ENCODE peak calls at places on chromosome 19, in seven cellular contexts. G is stimulated activated CD8-positive, alpha-beta memory T cell treated with anti-CD3 and anti-CD28 coated beads, Interleukin-2, amount 100 ng/mL, for 48 hours; Y is fibroblast of the aortic adventitia; X is HT-29; K is BE2C; B is activated T-cell treated with anti-CD3 and anti-CD28 coated beads for 24 hours; M is kidney. N is an unnamed sample.

GRCh38 chr19:10516671-10517286 is 468 bp downstream of the S1PR5 start:
- DNase-seq in X (no peak), K (no peak), G (no peak), B (no peak), Y (no peak), M (no peak), N (no peak)

GRCh38 chr19:10009269-10009665 is 1.0 kb downstream of the COL5A3 start:
- DNase-seq in G (no peak), Y (peak), X (no peak), M (peak), K (no peak), B (no peak), N (no peak)

GRCh38 chr19:20444202-20444885 is 121.2 kb downstream of the ZNF737 start:
- DNase-seq in M (no peak), K (no peak), Y (no peak), G (no peak), X (no peak), B (no peak), N (no peak)

GRCh38 chr19:374183-374885 is 29.7 kb upstream of the MIER2 start:
- DNase-seq in K (no peak), Y (no peak), M (no peak), B (no peak), G (no peak), X (no peak), N (no peak)

GRCh38 chr19:10305139-10305806 is 4.3 kb downstream of the ZGLP1 start:
- DNase-seq in X (no peak), B (no peak), G (no peak), K (no peak), Y (no peak), M (no peak), N (no peak)

GRCh38 chr19:31372245-31372781 is 23.1 kb upstream of the TSHZ3 start:
- DNase-seq in B (no peak), K (no peak), Y (no peak), G (no peak), M (no peak), X (no peak), N (no peak)

GRCh38 chr19:42282810-42283247 is 13.8 kb downstream of the CIC start:
- DNase-seq in B (no peak), M (peak), G (no peak), X (no peak), Y (no peak), K (no peak), N (no peak)

GRCh38 chr19:45179063-45179847 is 671 bp downstream of the BLOC1S3 start:
- DNase-seq in M (no peak), Y (peak), K (peak), B (no peak), X (peak), G (peak), N (no peak)

GRCh38 chr19:10226376-10227214 is 4.5 kb downstream of the S1PR2 start:
- DNase-seq in Y (peak), K (no peak), X (no peak), B (no peak), G (no peak), M (peak), N (no peak)

GRCh38 chr19:38273499-38273898 is 9.1 kb downstream of the SPINT2 start:
- DNase-seq in G (no peak), B (no peak), Y (no peak), K (no peak), M (no peak), X (peak), N (no peak)

GRCh38 chr19:5050016-5050656 is 81.2 kb downstream of the KDM4B start:
- DNase-seq in Y (no peak), B (no peak), X (no peak), G (no peak), K (no peak), M (no peak), N (no peak)

GRCh38 chr19:49689133-49690072 is at the start of gene ADM5:
- DNase-seq in Y (no peak), B (no peak), G (peak), K (peak), M (no peak), X (peak), N (no peak)

GRCh38 chr19:4354897-4355296 is 11.5 kb downstream of the MPND start:
- DNase-seq in M (no peak), X (no peak), G (no peak), Y (no peak), B (no peak), K (no peak), N (no peak)

GRCh38 chr19:12840091-12841079 is 2.1 kb downstream of the MAST1 start:
- DNase-seq in Y (peak), K (peak), G (peak), X (peak), B (peak), M (peak), N (peak)

GRCh38 chr19:35995655-35995993 is 636 bp downstream of the SDHAF1 start:
- DNase-seq in K (peak), B (peak), Y (peak), M (peak), G (no peak), X (peak), N (no peak)

N was measured in activated CD8-positive, alpha-beta memory T cell treated with anti-CD3 and anti-CD28 coated beads for 48 hours.